ENCODE peak calls at places on chromosome 5, in nine cellular contexts. One of them, this sample, is unnamed.

GRCh38 chr5:167877924-167878323 is 413.5 kb upstream of the WWC1 start:
- DNase-seq in ecto neural progenitor cell: no peak
- DNase-seq in aorta: no peak
- DNase-seq in NCI-H526 treated with DMSO at 0.1 percent for 48 hours: no peak
- DNase-seq in cerebellar cortex: no peak
- DNase-seq in NCI-H2081 treated with DMSO at 0.1 percent for 48 hours: no peak
- DNase-seq in astrocyte of the cerebellum: no peak
- DNase-seq in activated CD8-positive, alpha-beta memory T cell treated with anti-CD3 and anti-CD28 coated beads for 24 hours: no peak
- DNase-seq in left cardiac atrium: no peak
- DNase-seq in this sample: no peak

GRCh38 chr5:125412561-125413535 is 666.4 kb upstream of the ZNF608 start:
- DNase-seq in ecto neural progenitor cell: peak; percentile 86
- DNase-seq in aorta: peak; percentile 62
- DNase-seq in NCI-H526 treated with DMSO at 0.1 percent for 48 hours: peak; percentile 66
- DNase-seq in cerebellar cortex: peak; percentile 98
- DNase-seq in NCI-H2081 treated with DMSO at 0.1 percent for 48 hours: peak; percentile 88
- DNase-seq in astrocyte of the cerebellum: peak; percentile 84
- DNase-seq in activated CD8-positive, alpha-beta memory T cell treated with anti-CD3 and anti-CD28 coated beads for 24 hours: no peak
- DNase-seq in left cardiac atrium: peak; percentile 74
- DNase-seq in this sample: peak; percentile 26

GRCh38 chr5:82480331-82480730 is 202.2 kb upstream of the RPS23 start:
- DNase-seq in ecto neural progenitor cell: no peak
- DNase-seq in aorta: no peak
- DNase-seq in NCI-H526 treated with DMSO at 0.1 percent for 48 hours: no peak
- DNase-seq in cerebellar cortex: no peak
- DNase-seq in NCI-H2081 treated with DMSO at 0.1 percent for 48 hours: no peak
- DNase-seq in astrocyte of the cerebellum: no peak
- DNase-seq in activated CD8-positive, alpha-beta memory T cell treated with anti-CD3 and anti-CD28 coated beads for 24 hours: no peak
- DNase-seq in left cardiac atrium: no peak
- DNase-seq in this sample: no peak

GRCh38 chr5:1323803-1324173 is 21.1 kb downstream of the CLPTM1L start:
- DNase-seq in ecto neural progenitor cell: no peak
- DNase-seq in aorta: peak; percentile 33
- DNase-seq in NCI-H526 treated with DMSO at 0.1 percent for 48 hours: no peak
- DNase-seq in cerebellar cortex: no peak
- DNase-seq in NCI-H2081 treated with DMSO at 0.1 percent for 48 hours: no peak
- DNase-seq in astrocyte of the cerebellum: no peak
- DNase-seq in activated CD8-positive, alpha-beta memory T cell treated with anti-CD3 and anti-CD28 coated beads for 24 hours: no peak
- DNase-seq in left cardiac atrium: no peak
- DNase-seq in this sample: no peak

GRCh38 chr5:120678279-120678678 is 214.2 kb downstream of the PRR16 start:
- DNase-seq in ecto neural progenitor cell: no peak
- DNase-seq in aorta: no peak
- DNase-seq in NCI-H526 treated with DMSO at 0.1 percent for 48 hours: no peak
- DNase-seq in cerebellar cortex: no peak
- DNase-seq in NCI-H2081 treated with DMSO at 0.1 percent for 48 hours: no peak
- DNase-seq in astrocyte of the cerebellum: no peak
- DNase-seq in activated CD8-positive, alpha-beta memory T cell treated with anti-CD3 and anti-CD28 coated beads for 24 hours: no peak
- DNase-seq in left cardiac atrium: no peak
- DNase-seq in this sample: no peak

GRCh38 chr5:180153991-180154390 is 55.0 kb downstream of the RASGEF1C start:
- DNase-seq in ecto neural progenitor cell: no peak
- DNase-seq in aorta: no peak
- DNase-seq in NCI-H526 treated with DMSO at 0.1 percent for 48 hours: no peak
- DNase-seq in cerebellar cortex: no peak
- DNase-seq in NCI-H2081 treated with DMSO at 0.1 percent for 48 hours: no peak
- DNase-seq in astrocyte of the cerebellum: no peak
- DNase-seq in activated CD8-positive, alpha-beta memory T cell treated with anti-CD3 and anti-CD28 coated beads for 24 hours: no peak
- DNase-seq in left cardiac atrium: no peak
- DNase-seq in this sample: no peak

GRCh38 chr5:53362521-53362941 is 117.9 kb upstream of the FST start:
- DNase-seq in ecto neural progenitor cell: no peak
- DNase-seq in aorta: peak; percentile 62
- DNase-seq in NCI-H526 treated with DMSO at 0.1 percent for 48 hours: no peak
- DNase-seq in cerebellar cortex: no peak
- DNase-seq in NCI-H2081 treated with DMSO at 0.1 percent for 48 hours: no peak
- DNase-seq in astrocyte of the cerebellum: peak; percentile 52
- DNase-seq in activated CD8-positive, alpha-beta memory T cell treated with anti-CD3 and anti-CD28 coated beads for 24 hours: no peak
- DNase-seq in left cardiac atrium: peak; percentile 20
- DNase-seq in this sample: no peak

GRCh38 chr5:172178301-172179031 is 9.6 kb downstream of the STK10 start:
- DNase-seq in ecto neural progenitor cell: no peak
- DNase-seq in aorta: no peak
- DNase-seq in NCI-H526 treated with DMSO at 0.1 percent for 48 hours: no peak
- DNase-seq in cerebellar cortex: peak; percentile 78
- DNase-seq in NCI-H2081 treated with DMSO at 0.1 percent for 48 hours: no peak
- DNase-seq in astrocyte of the cerebellum: no peak
- DNase-seq in activated CD8-positive, alpha-beta memory T cell treated with anti-CD3 and anti-CD28 coated beads for 24 hours: peak; percentile 77
- DNase-seq in left cardiac atrium: no peak
- DNase-seq in this sample: no peak

GRCh38 chr5:138869763-138870500 is 5.2 kb downstream of the LRRTM2 start:
- DNase-seq in ecto neural progenitor cell: no peak
- DNase-seq in aorta: no peak
- DNase-seq in NCI-H526 treated with DMSO at 0.1 percent for 48 hours: no peak
- DNase-seq in cerebellar cortex: peak; percentile 75
- DNase-seq in NCI-H2081 treated with DMSO at 0.1 percent for 48 hours: no peak
- DNase-seq in astrocyte of the cerebellum: no peak
- DNase-seq in activated CD8-positive, alpha-beta memory T cell treated with anti-CD3 and anti-CD28 coated beads for 24 hours: no peak
- DNase-seq in left cardiac atrium: no peak
- DNase-seq in this sample: no peak

GRCh38 chr5:1059884-1060263 is 51.3 kb downstream of the NKD2 start:
- DNase-seq in ecto neural progenitor cell: no peak
- DNase-seq in aorta: peak; percentile 34
- DNase-seq in NCI-H526 treated with DMSO at 0.1 percent for 48 hours: no peak
- DNase-seq in cerebellar cortex: no peak
- DNase-seq in NCI-H2081 treated with DMSO at 0.1 percent for 48 hours: no peak
- DNase-seq in astrocyte of the cerebellum: no peak
- DNase-seq in activated CD8-positive, alpha-beta memory T cell treated with anti-CD3 and anti-CD28 coated beads for 24 hours: no peak
- DNase-seq in left cardiac atrium: no peak
- DNase-seq in this sample: no peak

GRCh38 chr5:98307811-98308210 is 465.7 kb upstream of the RGMB start:
- DNase-seq in ecto neural progenitor cell: no peak
- DNase-seq in aorta: no peak
- DNase-seq in NCI-H526 treated with DMSO at 0.1 percent for 48 hours: no peak
- DNase-seq in cerebellar cortex: no peak
- DNase-seq in NCI-H2081 treated with DMSO at 0.1 percent for 48 hours: no peak
- DNase-seq in astrocyte of the cerebellum: no peak
- DNase-seq in activated CD8-positive, alpha-beta memory T cell treated with anti-CD3 and anti-CD28 coated beads for 24 hours: no peak
- DNase-seq in left cardiac atrium: no peak
- DNase-seq in this sample: no peak

GRCh38 chr5:160651682-160652645 is 200.0 kb downstream of the ATP10B start:
- DNase-seq in ecto neural progenitor cell: no peak
- DNase-seq in aorta: no peak
- DNase-seq in NCI-H526 treated with DMSO at 0.1 percent for 48 hours: no peak
- DNase-seq in cerebellar cortex: no peak
- DNase-seq in NCI-H2081 treated with DMSO at 0.1 percent for 48 hours: peak; percentile 87
- DNase-seq in astrocyte of the cerebellum: no peak
- DNase-seq in activated CD8-positive, alpha-beta memory T cell treated with anti-CD3 and anti-CD28 coated beads for 24 hours: no peak
- DNase-seq in left cardiac atrium: no peak
- DNase-seq in this sample: no peak

GRCh38 chr5:129917224-129917623 is 13.0 kb downstream of the CHSY3 start:
- DNase-seq in ecto neural progenitor cell: no peak
- DNase-seq in aorta: no peak
- DNase-seq in NCI-H526 treated with DMSO at 0.1 percent for 48 hours: no peak
- DNase-seq in cerebellar cortex: no peak
- DNase-seq in NCI-H2081 treated with DMSO at 0.1 percent for 48 hours: no peak
- DNase-seq in astrocyte of the cerebellum: no peak
- DNase-seq in activated CD8-positive, alpha-beta memory T cell treated with anti-CD3 and anti-CD28 coated beads for 24 hours: no peak
- DNase-seq in left cardiac atrium: no peak
- DNase-seq in this sample: no peak

GRCh38 chr5:178671745-178672144 is 44.9 kb upstream of the CLK4 start:
- DNase-seq in ecto neural progenitor cell: no peak
- DNase-seq in aorta: no peak
- DNase-seq in NCI-H526 treated with DMSO at 0.1 percent for 48 hours: no peak
- DNase-seq in cerebellar cortex: no peak
- DNase-seq in NCI-H2081 treated with DMSO at 0.1 percent for 48 hours: no peak
- DNase-seq in astrocyte of the cerebellum: no peak
- DNase-seq in activated CD8-positive, alpha-beta memory T cell treated with anti-CD3 and anti-CD28 coated beads for 24 hours: no peak
- DNase-seq in left cardiac atrium: no peak
- DNase-seq in this sample: no peak

GRCh38 chr5:116564322-116564721 is 10.3 kb downstream of the SEMA6A start:
- DNase-seq in ecto neural progenitor cell: no peak
- DNase-seq in aorta: no peak
- DNase-seq in NCI-H526 treated with DMSO at 0.1 percent for 48 hours: no peak
- DNase-seq in cerebellar cortex: no peak
- DNase-seq in NCI-H2081 treated with DMSO at 0.1 percent for 48 hours: no peak
- DNase-seq in astrocyte of the cerebellum: no peak
- DNase-seq in activated CD8-positive, alpha-beta memory T cell treated with anti-CD3 and anti-CD28 coated beads for 24 hours: no peak
- DNase-seq in left cardiac atrium: no peak
- DNase-seq in this sample: no peak

GRCh38 chr5:95734916-95735315 is 3.8 kb downstream of the RHOBTB3 start:
- DNase-seq in ecto neural progenitor cell: no peak
- DNase-seq in aorta: no peak
- DNase-seq in NCI-H526 treated with DMSO at 0.1 percent for 48 hours: no peak
- DNase-seq in cerebellar cortex: no peak
- DNase-seq in NCI-H2081 treated with DMSO at 0.1 percent for 48 hours: no peak
- DNase-seq in astrocyte of the cerebellum: peak; percentile 76
- DNase-seq in activated CD8-positive, alpha-beta memory T cell treated with anti-CD3 and anti-CD28 coated beads for 24 hours: no peak
- DNase-seq in left cardiac atrium: no peak
- DNase-seq in this sample: no peak

GRCh38 chr5:131983244-131983771 is 28.1 kb downstream of the ACSL6 start:
- DNase-seq in ecto neural progenitor cell: no peak
- DNase-seq in aorta: no peak
- DNase-seq in NCI-H526 treated with DMSO at 0.1 percent for 48 hours: no peak
- DNase-seq in cerebellar cortex: peak; percentile 45
- DNase-seq in NCI-H2081 treated with DMSO at 0.1 percent for 48 hours: no peak
- DNase-seq in astrocyte of the cerebellum: peak; percentile 55
- DNase-seq in activated CD8-positive, alpha-beta memory T cell treated with anti-CD3 and anti-CD28 coated beads for 24 hours: no peak
- DNase-seq in left cardiac atrium: no peak
- DNase-seq in this sample: no peak

GRCh38 chr5:103472820-103473219 is 89.8 kb downstream of the NUDT12 start:
- DNase-seq in ecto neural progenitor cell: no peak
- DNase-seq in aorta: no peak
- DNase-seq in NCI-H526 treated with DMSO at 0.1 percent for 48 hours: no peak
- DNase-seq in cerebellar cortex: no peak
- DNase-seq in NCI-H2081 treated with DMSO at 0.1 percent for 48 hours: no peak
- DNase-seq in astrocyte of the cerebellum: no peak
- DNase-seq in activated CD8-positive, alpha-beta memory T cell treated with anti-CD3 and anti-CD28 coated beads for 24 hours: no peak
- DNase-seq in left cardiac atrium: no peak
- DNase-seq in this sample: no peak

GRCh38 chr5:128480158-128480557 is 57.9 kb downstream of the FBN2 start:
- DNase-seq in ecto neural progenitor cell: no peak
- DNase-seq in aorta: no peak
- DNase-seq in NCI-H526 treated with DMSO at 0.1 percent for 48 hours: no peak
- DNase-seq in cerebellar cortex: no peak
- DNase-seq in NCI-H2081 treated with DMSO at 0.1 percent for 48 hours: no peak
- DNase-seq in astrocyte of the cerebellum: no peak
- DNase-seq in activated CD8-positive, alpha-beta memory T cell treated with anti-CD3 and anti-CD28 coated beads for 24 hours: no peak
- DNase-seq in left cardiac atrium: no peak
- DNase-seq in this sample: no peak

GRCh38 chr5:80238778-80239679 is 16.8 kb downstream of the SERINC5 start:
- DNase-seq in ecto neural progenitor cell: no peak
- DNase-seq in aorta: peak; percentile 71
- DNase-seq in NCI-H526 treated with DMSO at 0.1 percent for 48 hours: peak; percentile 24
- DNase-seq in cerebellar cortex: no peak
- DNase-seq in NCI-H2081 treated with DMSO at 0.1 percent for 48 hours: no peak
- DNase-seq in astrocyte of the cerebellum: peak; percentile 81
- DNase-seq in activated CD8-positive, alpha-beta memory T cell treated with anti-CD3 and anti-CD28 coated beads for 24 hours: no peak
- DNase-seq in left cardiac atrium: peak; percentile 81
- DNase-seq in this sample: no peak

GRCh38 chr5:1103505-1104326 is 8.1 kb downstream of the SLC12A7 start:
- DNase-seq in ecto neural progenitor cell: no peak
- DNase-seq in aorta: peak; percentile 78
- DNase-seq in NCI-H526 treated with DMSO at 0.1 percent for 48 hours: no peak
- DNase-seq in cerebellar cortex: no peak
- DNase-seq in NCI-H2081 treated with DMSO at 0.1 percent for 48 hours: no peak
- DNase-seq in astrocyte of the cerebellum: no peak
- DNase-seq in activated CD8-positive, alpha-beta memory T cell treated with anti-CD3 and anti-CD28 coated beads for 24 hours: peak; percentile 69
- DNase-seq in left cardiac atrium: peak; percentile 90
- DNase-seq in this sample: no peak

GRCh38 chr5:176918613-176919012 is 19.5 kb upstream of the HK3 start:
- DNase-seq in ecto neural progenitor cell: no peak
- DNase-seq in aorta: no peak
- DNase-seq in NCI-H526 treated with DMSO at 0.1 percent for 48 hours: no peak
- DNase-seq in cerebellar cortex: no peak
- DNase-seq in NCI-H2081 treated with DMSO at 0.1 percent for 48 hours: no peak
- DNase-seq in astrocyte of the cerebellum: no peak
- DNase-seq in activated CD8-positive, alpha-beta memory T cell treated with anti-CD3 and anti-CD28 coated beads for 24 hours: no peak
- DNase-seq in left cardiac atrium: no peak
- DNase-seq in this sample: no peak

GRCh38 chr5:50716134-50716533 is 49.7 kb downstream of the PARP8 start:
- DNase-seq in ecto neural progenitor cell: no peak
- DNase-seq in aorta: no peak
- DNase-seq in NCI-H526 treated with DMSO at 0.1 percent for 48 hours: no peak
- DNase-seq in cerebellar cortex: no peak
- DNase-seq in NCI-H2081 treated with DMSO at 0.1 percent for 48 hours: no peak
- DNase-seq in astrocyte of the cerebellum: no peak
- DNase-seq in activated CD8-positive, alpha-beta memory T cell treated with anti-CD3 and anti-CD28 coated beads for 24 hours: no peak
- DNase-seq in left cardiac atrium: no peak
- DNase-seq in this sample: no peak

GRCh38 chr5:149445739-149446369 is 66.8 kb upstream of the IL17B start:
- DNase-seq in ecto neural progenitor cell: no peak
- DNase-seq in aorta: no peak
- DNase-seq in NCI-H526 treated with DMSO at 0.1 percent for 48 hours: no peak
- DNase-seq in cerebellar cortex: no peak
- DNase-seq in NCI-H2081 treated with DMSO at 0.1 percent for 48 hours: no peak
- DNase-seq in astrocyte of the cerebellum: peak; percentile 97
- DNase-seq in activated CD8-positive, alpha-beta memory T cell treated with anti-CD3 and anti-CD28 coated beads for 24 hours: no peak
- DNase-seq in left cardiac atrium: peak; percentile 37
- DNase-seq in this sample: no peak

GRCh38 chr5:133514456-133514855 is 97.9 kb downstream of the FSTL4 start:
- DNase-seq in ecto neural progenitor cell: no peak
- DNase-seq in aorta: no peak
- DNase-seq in NCI-H526 treated with DMSO at 0.1 percent for 48 hours: no peak
- DNase-seq in cerebellar cortex: no peak
- DNase-seq in NCI-H2081 treated with DMSO at 0.1 percent for 48 hours: no peak
- DNase-seq in astrocyte of the cerebellum: no peak
- DNase-seq in activated CD8-positive, alpha-beta memory T cell treated with anti-CD3 and anti-CD28 coated beads for 24 hours: no peak
- DNase-seq in left cardiac atrium: no peak
- DNase-seq in this sample: no peak

GRCh38 chr5:110258460-110258859 is 468.0 kb downstream of the TMEM232 start:
- DNase-seq in ecto neural progenitor cell: no peak
- DNase-seq in aorta: no peak
- DNase-seq in NCI-H526 treated with DMSO at 0.1 percent for 48 hours: no peak
- DNase-seq in cerebellar cortex: no peak
- DNase-seq in NCI-H2081 treated with DMSO at 0.1 percent for 48 hours: no peak
- DNase-seq in astrocyte of the cerebellum: no peak
- DNase-seq in activated CD8-positive, alpha-beta memory T cell treated with anti-CD3 and anti-CD28 coated beads for 24 hours: no peak
- DNase-seq in left cardiac atrium: no peak
- DNase-seq in this sample: peak; percentile 1

GRCh38 chr5:80987078-80987766 is 27.1 kb downstream of the RASGRF2 start:
- DNase-seq in ecto neural progenitor cell: no peak
- DNase-seq in aorta: no peak
- DNase-seq in NCI-H526 treated with DMSO at 0.1 percent for 48 hours: no peak
- DNase-seq in cerebellar cortex: no peak
- DNase-seq in NCI-H2081 treated with DMSO at 0.1 percent for 48 hours: no peak
- DNase-seq in astrocyte of the cerebellum: no peak
- DNase-seq in activated CD8-positive, alpha-beta memory T cell treated with anti-CD3 and anti-CD28 coated beads for 24 hours: no peak
- DNase-seq in left cardiac atrium: no peak
- DNase-seq in this sample: no peak

GRCh38 chr5:1180841-1181271 is 20.5 kb upstream of the SLC6A19 start:
- DNase-seq in ecto neural progenitor cell: no peak
- DNase-seq in aorta: peak; percentile 40
- DNase-seq in NCI-H526 treated with DMSO at 0.1 percent for 48 hours: no peak
- DNase-seq in cerebellar cortex: no peak
- DNase-seq in NCI-H2081 treated with DMSO at 0.1 percent for 48 hours: no peak
- DNase-seq in astrocyte of the cerebellum: no peak
- DNase-seq in activated CD8-positive, alpha-beta memory T cell treated with anti-CD3 and anti-CD28 coated beads for 24 hours: no peak
- DNase-seq in left cardiac atrium: peak; percentile 13
- DNase-seq in this sample: no peak

GRCh38 chr5:95422842-95423241 is 31.7 kb downstream of the FAM81B start:
- DNase-seq in ecto neural progenitor cell: no peak
- DNase-seq in aorta: no peak
- DNase-seq in NCI-H526 treated with DMSO at 0.1 percent for 48 hours: no peak
- DNase-seq in cerebellar cortex: no peak
- DNase-seq in NCI-H2081 treated with DMSO at 0.1 percent for 48 hours: no peak
- DNase-seq in astrocyte of the cerebellum: no peak
- DNase-seq in activated CD8-positive, alpha-beta memory T cell treated with anti-CD3 and anti-CD28 coated beads for 24 hours: no peak
- DNase-seq in left cardiac atrium: no peak
- DNase-seq in this sample: no peak

GRCh38 chr5:33933723-33934544 is 2.3 kb upstream of the RXFP3 start:
- DNase-seq in ecto neural progenitor cell: no peak
- DNase-seq in aorta: no peak
- DNase-seq in NCI-H526 treated with DMSO at 0.1 percent for 48 hours: no peak
- DNase-seq in cerebellar cortex: no peak
- DNase-seq in NCI-H2081 treated with DMSO at 0.1 percent for 48 hours: no peak
- DNase-seq in astrocyte of the cerebellum: no peak
- DNase-seq in activated CD8-positive, alpha-beta memory T cell treated with anti-CD3 and anti-CD28 coated beads for 24 hours: no peak
- DNase-seq in left cardiac atrium: no peak
- DNase-seq in this sample: no peak

GRCh38 chr5:102152906-102153787 is 142.9 kb downstream of the SLCO4C1 start:
- DNase-seq in ecto neural progenitor cell: peak; percentile 50
- DNase-seq in aorta: no peak
- DNase-seq in NCI-H526 treated with DMSO at 0.1 percent for 48 hours: peak; percentile 1
- DNase-seq in cerebellar cortex: peak; percentile 2
- DNase-seq in NCI-H2081 treated with DMSO at 0.1 percent for 48 hours: no peak
- DNase-seq in astrocyte of the cerebellum: peak; percentile 0
- DNase-seq in activated CD8-positive, alpha-beta memory T cell treated with anti-CD3 and anti-CD28 coated beads for 24 hours: no peak
- DNase-seq in left cardiac atrium: no peak
- DNase-seq in this sample: peak; percentile 9